ENCODE peak calls at places on chromosomes 5 and 9, in six cellular contexts. One of them, this sample, is unnamed.

GRCh38 chr5:332843-333242 is 11.3 kb downstream of the AHRR start:
- DNase-seq in H1: no peak
- DNase-seq in ovary: no peak
- DNase-seq in fibroblast of mammary gland: no peak
- DNase-seq in spleen: no peak
- DNase-seq in epithelial cell of esophagus: no peak
- DNase-seq in this sample: no peak

GRCh38 chr9:127742435-127743088 is 7.5 kb upstream of the TOR2A start:
- DNase-seq in H1: peak
- DNase-seq in ovary: peak
- DNase-seq in fibroblast of mammary gland: peak
- DNase-seq in spleen: no peak
- DNase-seq in epithelial cell of esophagus: peak
- DNase-seq in this sample: no peak

GRCh38 chr9:5999443-6000104 is 15.8 kb downstream of the RANBP6 start:
- DNase-seq in H1: no peak
- DNase-seq in ovary: no peak
- DNase-seq in fibroblast of mammary gland: no peak
- DNase-seq in spleen: no peak
- DNase-seq in epithelial cell of esophagus: no peak
- DNase-seq in this sample: no peak

GRCh38 chr9:95667789-95668188 is 151.0 kb upstream of the PTCH1 start:
- DNase-seq in H1: no peak
- DNase-seq in ovary: no peak
- DNase-seq in fibroblast of mammary gland: no peak
- DNase-seq in spleen: no peak
- DNase-seq in epithelial cell of esophagus: no peak
- DNase-seq in this sample: no peak

GRCh38 chr9:126791406-126792230 is 13.2 kb upstream of the ZBTB43 start:
- DNase-seq in H1: no peak
- DNase-seq in ovary: no peak
- DNase-seq in fibroblast of mammary gland: peak
- DNase-seq in spleen: no peak
- DNase-seq in epithelial cell of esophagus: peak
- DNase-seq in this sample: peak

GRCh38 chr9:3464033-3464638 is 61.7 kb downstream of the RFX3 start:
- DNase-seq in H1: no peak
- DNase-seq in ovary: no peak
- DNase-seq in fibroblast of mammary gland: peak
- DNase-seq in spleen: no peak
- DNase-seq in epithelial cell of esophagus: no peak
- DNase-seq in this sample: no peak

GRCh38 chr5:141604318-141604717 is 14.5 kb downstream of the DIAPH1 start:
- DNase-seq in H1: no peak
- DNase-seq in ovary: no peak
- DNase-seq in fibroblast of mammary gland: peak
- DNase-seq in spleen: no peak
- DNase-seq in epithelial cell of esophagus: peak
- DNase-seq in this sample: peak

GRCh38 chr5:153959134-153959957 is 79.4 kb downstream of the FAM114A2 start:
- DNase-seq in H1: peak
- DNase-seq in ovary: no peak
- DNase-seq in fibroblast of mammary gland: peak
- DNase-seq in spleen: no peak
- DNase-seq in epithelial cell of esophagus: no peak
- DNase-seq in this sample: peak

GRCh38 chr9:127974769-127975261 is 6.0 kb downstream of the EEIG1 start:
- DNase-seq in H1: no peak
- DNase-seq in ovary: peak
- DNase-seq in fibroblast of mammary gland: no peak
- DNase-seq in spleen: no peak
- DNase-seq in epithelial cell of esophagus: no peak
- DNase-seq in this sample: no peak

GRCh38 chr5:171707441-171707790 is 78.2 kb upstream of the SMIM23 start:
- DNase-seq in H1: no peak
- DNase-seq in ovary: no peak
- DNase-seq in fibroblast of mammary gland: no peak
- DNase-seq in spleen: no peak
- DNase-seq in epithelial cell of esophagus: no peak
- DNase-seq in this sample: no peak

GRCh38 chr9:25205285-25205684 is 473.0 kb downstream of the TUSC1 start:
- DNase-seq in H1: no peak
- DNase-seq in ovary: no peak
- DNase-seq in fibroblast of mammary gland: no peak
- DNase-seq in spleen: no peak
- DNase-seq in epithelial cell of esophagus: no peak
- DNase-seq in this sample: no peak

GRCh38 chr9:110763568-110763967 is 95.0 kb downstream of the MUSK start:
- DNase-seq in H1: no peak
- DNase-seq in ovary: no peak
- DNase-seq in fibroblast of mammary gland: no peak
- DNase-seq in spleen: no peak
- DNase-seq in epithelial cell of esophagus: peak
- DNase-seq in this sample: no peak

GRCh38 chr5:28286566-28286965 is 1248.2 kb upstream of the CDH9 start:
- DNase-seq in H1: no peak
- DNase-seq in ovary: no peak
- DNase-seq in fibroblast of mammary gland: no peak
- DNase-seq in spleen: no peak
- DNase-seq in epithelial cell of esophagus: peak
- DNase-seq in this sample: no peak

GRCh38 chr5:124908603-124909451 is 162.4 kb upstream of the ZNF608 start:
- DNase-seq in H1: no peak
- DNase-seq in ovary: no peak
- DNase-seq in fibroblast of mammary gland: peak
- DNase-seq in spleen: no peak
- DNase-seq in epithelial cell of esophagus: peak
- DNase-seq in this sample: peak

GRCh38 chr9:105359899-105360298 is 87.9 kb upstream of the FSD1L start:
- DNase-seq in H1: no peak
- DNase-seq in ovary: no peak
- DNase-seq in fibroblast of mammary gland: peak
- DNase-seq in spleen: no peak
- DNase-seq in epithelial cell of esophagus: no peak
- DNase-seq in this sample: no peak

GRCh38 chr9:86732514-86732913 is 214.8 kb downstream of the GAS1 start:
- DNase-seq in H1: no peak
- DNase-seq in ovary: no peak
- DNase-seq in fibroblast of mammary gland: peak
- DNase-seq in spleen: no peak
- DNase-seq in epithelial cell of esophagus: peak
- DNase-seq in this sample: peak

GRCh38 chr9:112586600-112587155 is 100.1 kb downstream of the KIAA1958 start:
- DNase-seq in H1: no peak
- DNase-seq in ovary: no peak
- DNase-seq in fibroblast of mammary gland: peak
- DNase-seq in spleen: no peak
- DNase-seq in epithelial cell of esophagus: no peak
- DNase-seq in this sample: no peak

GRCh38 chr9:110152704-110153374 is 55.1 kb downstream of the C9orf152 start:
- DNase-seq in H1: no peak
- DNase-seq in ovary: no peak
- DNase-seq in fibroblast of mammary gland: peak
- DNase-seq in spleen: no peak
- DNase-seq in epithelial cell of esophagus: peak
- DNase-seq in this sample: peak

GRCh38 chr5:143405063-143405746 is 1.7 kb upstream of the NR3C1 start:
- DNase-seq in H1: no peak
- DNase-seq in ovary: peak
- DNase-seq in fibroblast of mammary gland: peak
- DNase-seq in spleen: peak
- DNase-seq in epithelial cell of esophagus: peak
- DNase-seq in this sample: peak

GRCh38 chr5:138972230-138972629 is 97.1 kb upstream of the LRRTM2 start:
- DNase-seq in H1: no peak
- DNase-seq in ovary: no peak
- DNase-seq in fibroblast of mammary gland: peak
- DNase-seq in spleen: no peak
- DNase-seq in epithelial cell of esophagus: no peak
- DNase-seq in this sample: no peak

GRCh38 chr5:138975098-138975847 is 100.1 kb upstream of the LRRTM2 start:
- DNase-seq in H1: no peak
- DNase-seq in ovary: peak
- DNase-seq in fibroblast of mammary gland: peak
- DNase-seq in spleen: no peak
- DNase-seq in epithelial cell of esophagus: no peak
- DNase-seq in this sample: peak

GRCh38 chr5:138969323-138970013 is 94.3 kb upstream of the LRRTM2 start:
- DNase-seq in H1: no peak
- DNase-seq in ovary: no peak
- DNase-seq in fibroblast of mammary gland: no peak
- DNase-seq in spleen: peak
- DNase-seq in epithelial cell of esophagus: no peak
- DNase-seq in this sample: no peak

GRCh38 chr5:138974227-138975063 is 99.3 kb upstream of the LRRTM2 start:
- DNase-seq in H1: no peak
- DNase-seq in ovary: peak
- DNase-seq in fibroblast of mammary gland: peak
- DNase-seq in spleen: no peak
- DNase-seq in epithelial cell of esophagus: no peak
- DNase-seq in this sample: no peak

GRCh38 chr5:138972836-138973235 is 97.7 kb upstream of the LRRTM2 start:
- DNase-seq in H1: no peak
- DNase-seq in ovary: no peak
- DNase-seq in fibroblast of mammary gland: no peak
- DNase-seq in spleen: no peak
- DNase-seq in epithelial cell of esophagus: no peak
- DNase-seq in this sample: no peak
- TF ChIP-seq CTCF in H1: peak
- TF ChIP-seq CTCF in ovary: no peak
- TF ChIP-seq CTCF in fibroblast of mammary gland: no peak
- TF ChIP-seq CTCF in spleen: no peak
- TF ChIP-seq CTCF in epithelial cell of esophagus: no peak
- TF ChIP-seq CTCF in this sample: no peak

GRCh38 chr9:106648799-106649198 is 214.2 kb upstream of the ZNF462 start:
- DNase-seq in H1: no peak
- DNase-seq in ovary: no peak
- DNase-seq in fibroblast of mammary gland: peak
- DNase-seq in spleen: no peak
- DNase-seq in epithelial cell of esophagus: peak
- DNase-seq in this sample: peak
- TF ChIP-seq CTCF in H1: peak
- TF ChIP-seq CTCF in ovary: no peak
- TF ChIP-seq CTCF in fibroblast of mammary gland: peak
- TF ChIP-seq CTCF in spleen: no peak
- TF ChIP-seq CTCF in epithelial cell of esophagus: peak
- TF ChIP-seq CTCF in this sample: peak

GRCh38 chr5:57698785-57699184 is 216.2 kb upstream of the ACTBL2 start:
- DNase-seq in H1: peak
- DNase-seq in ovary: no peak
- DNase-seq in fibroblast of mammary gland: no peak
- DNase-seq in spleen: no peak
- DNase-seq in epithelial cell of esophagus: peak
- DNase-seq in this sample: peak

GRCh38 chr5:57693488-57694305 is 211.1 kb upstream of the ACTBL2 start:
- DNase-seq in H1: no peak
- DNase-seq in ovary: no peak
- DNase-seq in fibroblast of mammary gland: peak
- DNase-seq in spleen: no peak
- DNase-seq in epithelial cell of esophagus: peak
- DNase-seq in this sample: peak

GRCh38 chr5:57696906-57697590 is 214.4 kb upstream of the ACTBL2 start:
- DNase-seq in H1: no peak
- DNase-seq in ovary: peak
- DNase-seq in fibroblast of mammary gland: peak
- DNase-seq in spleen: no peak
- DNase-seq in epithelial cell of esophagus: no peak
- DNase-seq in this sample: no peak

GRCh38 chr5:57695179-57695578 is 212.6 kb upstream of the ACTBL2 start:
- DNase-seq in H1: no peak
- DNase-seq in ovary: no peak
- DNase-seq in fibroblast of mammary gland: no peak
- DNase-seq in spleen: no peak
- DNase-seq in epithelial cell of esophagus: peak
- DNase-seq in this sample: no peak

DNA sequence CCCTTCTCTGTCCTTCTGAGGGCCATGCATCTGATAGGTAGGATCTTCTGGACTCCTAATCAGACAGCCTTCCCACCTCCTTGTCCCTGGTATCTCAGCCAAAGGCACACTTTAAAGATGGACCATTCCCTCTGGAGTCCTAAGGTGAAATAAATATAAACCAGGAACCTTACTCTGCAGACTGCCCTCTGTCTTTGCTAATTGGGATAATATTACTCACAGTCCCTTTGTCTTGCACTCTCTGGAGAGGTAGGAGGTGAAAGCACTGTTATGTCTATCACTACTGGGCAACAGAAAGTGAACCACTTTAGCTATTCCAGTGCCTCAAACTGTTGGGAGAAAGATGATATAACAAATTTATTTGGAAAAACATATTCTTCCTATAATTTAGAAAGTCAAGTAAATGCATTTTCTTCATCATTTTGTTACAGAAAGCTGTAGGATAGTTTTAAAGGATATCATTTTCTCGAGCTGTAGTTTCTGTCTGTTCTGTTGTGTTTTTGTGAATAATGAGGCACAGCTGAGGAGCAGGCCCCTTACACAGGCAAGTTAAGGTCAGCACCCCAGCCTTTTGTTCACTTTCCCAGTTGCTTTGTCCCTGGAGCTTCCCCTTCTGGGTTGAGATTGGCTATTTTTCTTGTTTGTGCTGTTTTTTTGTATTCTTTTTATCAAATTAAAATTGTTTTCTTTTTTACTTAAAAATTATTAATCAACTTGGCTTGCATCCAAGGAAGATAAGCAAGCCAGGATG is 213.6 kb upstream of the ACTBL2 start:
- DNase-seq in H1: no peak
- DNase-seq in ovary: peak
- DNase-seq in fibroblast of mammary gland: no peak
- DNase-seq in spleen: no peak
- DNase-seq in epithelial cell of esophagus: no peak
- DNase-seq in this sample: no peak
- TF ChIP-seq CTCF in H1: no peak
- TF ChIP-seq CTCF in ovary: no peak
- TF ChIP-seq CTCF in fibroblast of mammary gland: peak
- TF ChIP-seq CTCF in spleen: no peak
- TF ChIP-seq CTCF in epithelial cell of esophagus: peak
- TF ChIP-seq CTCF in this sample: no peak

DNA sequence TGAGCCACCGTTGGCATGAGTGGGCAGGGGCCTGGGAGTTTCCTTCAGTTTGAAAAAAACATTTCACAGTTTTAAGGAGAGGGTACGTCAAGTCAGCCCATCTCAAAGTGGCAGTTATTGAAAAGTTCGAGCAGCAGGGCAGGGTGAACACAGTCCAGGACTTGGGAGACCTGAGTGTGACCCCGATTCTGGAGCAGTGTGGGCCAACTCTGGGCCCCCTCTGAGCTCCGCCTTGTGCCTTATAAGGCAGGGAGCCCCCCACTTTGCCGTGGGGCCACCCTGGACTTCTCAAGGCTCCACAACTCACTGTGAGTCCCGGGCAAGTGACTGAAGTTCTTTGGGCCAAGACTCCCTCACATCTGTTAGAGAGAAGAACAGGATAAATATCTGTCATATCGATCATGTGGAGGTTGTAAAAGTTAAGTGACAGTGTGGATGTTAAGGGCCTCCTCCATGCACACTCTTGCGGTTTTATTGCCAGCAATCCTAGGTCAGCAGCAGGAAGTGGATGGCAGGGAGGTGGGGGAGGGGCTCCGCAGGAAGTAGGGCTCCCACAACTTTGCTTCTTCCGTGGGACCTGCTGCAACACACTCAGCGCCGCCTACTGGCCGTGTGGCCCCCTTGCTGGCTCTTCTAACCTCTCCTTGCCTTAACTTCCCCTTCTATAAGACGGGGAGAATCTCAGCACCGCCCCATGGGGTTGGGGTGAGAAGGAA is 38.4 kb downstream of the HRH2 start:
- DNase-seq in H1: peak
- DNase-seq in ovary: no peak
- DNase-seq in fibroblast of mammary gland: no peak
- DNase-seq in spleen: peak
- DNase-seq in epithelial cell of esophagus: no peak
- DNase-seq in this sample: peak
- TF ChIP-seq CTCF in H1: peak
- TF ChIP-seq CTCF in ovary: no peak
- TF ChIP-seq CTCF in fibroblast of mammary gland: no peak
- TF ChIP-seq CTCF in spleen: peak
- TF ChIP-seq CTCF in epithelial cell of esophagus: no peak
- TF ChIP-seq CTCF in this sample: peak

This sample was measured in MCF 10A.